ENCODE peak calls at places on chromosomes 5 and 9, in ten cellular contexts. P, T, J, Y, E, H, I, Z, F and V are unnamed samples.

GRCh38 chr5:6603643-6604042 is 29.2 kb downstream of the NSUN2 start:
- DNase-seq in P (no peak), T (no peak), J (no peak), Y (no peak), E (no peak), H (no peak), I (no peak), Z (peak), F (no peak), V (no peak)

GRCh38 chr5:143031781-143032724 is 261.9 kb downstream of the ARHGAP26 start:
- DNase-seq in P (no peak), T (no peak), J (no peak), Y (no peak), E (no peak), H (no peak), I (no peak), Z (no peak), F (no peak), V (no peak)

GRCh38 chr5:60354322-60354721 is 345.6 kb downstream of the DEPDC1B start:
- DNase-seq in P (no peak), T (no peak), J (no peak), Y (no peak), E (no peak), H (no peak), I (no peak), Z (no peak), F (no peak), V (no peak)

GRCh38 chr9:125990186-125990792 is 243.1 kb downstream of the PBX3 start:
- DNase-seq in P (no peak), T (no peak), J (peak), Y (no peak), E (no peak), H (no peak), I (no peak), Z (peak), F (no peak), V (no peak)

GRCh38 chr5:1723476-1723875 is 76.2 kb downstream of the MRPL36 start:
- DNase-seq in P (no peak), T (no peak), J (peak), Y (no peak), E (no peak), H (no peak), I (no peak), Z (peak), F (no peak), V (no peak)

GRCh38 chr5:109053995-109054417 is 306.3 kb downstream of the FER start:
- DNase-seq in P (no peak), T (no peak), J (no peak), Y (no peak), E (no peak), H (no peak), I (no peak), Z (no peak), F (peak), V (peak)

GRCh38 chr5:133828727-133829126 is 139.7 kb downstream of the C5orf15 start:
- DNase-seq in P (no peak), T (no peak), J (peak), Y (no peak), E (no peak), H (no peak), I (no peak), Z (no peak), F (no peak), V (no peak)

GRCh38 chr9:1474259-1474658 is 424.1 kb downstream of the DMRT2 start:
- DNase-seq in P (no peak), T (no peak), J (no peak), Y (no peak), E (no peak), H (no peak), I (no peak), Z (no peak), F (no peak), V (no peak)

GRCh38 chr9:134367796-134368490 is 41.7 kb downstream of the RXRA start:
- DNase-seq in P (no peak), T (no peak), J (no peak), Y (no peak), E (no peak), H (no peak), I (no peak), Z (no peak), F (no peak), V (no peak)

GRCh38 chr9:127089639-127090081 is 32.8 kb downstream of the ANGPTL2 start:
- DNase-seq in P (no peak), T (no peak), J (peak), Y (no peak), E (no peak), H (no peak), I (no peak), Z (no peak), F (no peak), V (no peak)

GRCh38 chr9:101229606-101230005 is 155.2 kb downstream of the BAAT start:
- DNase-seq in P (no peak), T (no peak), J (no peak), Y (no peak), E (no peak), H (no peak), I (no peak), Z (no peak), F (no peak), V (no peak)

GRCh38 chr9:23555849-23556248 is 270.2 kb downstream of the ELAVL2 start:
- DNase-seq in P (no peak), T (no peak), J (no peak), Y (no peak), E (no peak), H (no peak), I (no peak), Z (no peak), F (no peak), V (no peak)

GRCh38 chr5:147857302-147858129 is 21.0 kb upstream of the SCGB3A2 start:
- DNase-seq in P (peak), T (peak), J (peak), Y (no peak), E (peak), H (peak), I (peak), Z (no peak), F (peak), V (peak)

GRCh38 chr5:73726606-73727231 is 100.7 kb downstream of the ARHGEF28 start:
- DNase-seq in P (no peak), T (no peak), J (no peak), Y (no peak), E (no peak), H (no peak), I (no peak), Z (no peak), F (no peak), V (no peak)

GRCh38 chr5:170262061-170262764 is 29.4 kb downstream of the C5orf58 start:
- DNase-seq in P (no peak), T (no peak), J (no peak), Y (no peak), E (no peak), H (no peak), I (no peak), Z (no peak), F (no peak), V (no peak)

GRCh38 chr5:98308960-98309359 is 464.5 kb upstream of the RGMB start:
- DNase-seq in P (peak), T (no peak), J (no peak), Y (no peak), E (no peak), H (no peak), I (no peak), Z (no peak), F (peak), V (no peak)

GRCh38 chr5:61162832-61163567 is 732 bp upstream of the SMIM15 start:
- DNase-seq in P (peak), T (no peak), J (no peak), Y (no peak), E (no peak), H (no peak), I (no peak), Z (no peak), F (peak), V (peak)

GRCh38 chr9:21398955-21399489 is 9.9 kb upstream of the IFNA8 start:
- DNase-seq in P (no peak), T (no peak), J (no peak), Y (no peak), E (no peak), H (no peak), I (no peak), Z (no peak), F (no peak), V (no peak)

GRCh38 chr9:6758418-6759113 is 793 bp downstream of the KDM4C start:
- DNase-seq in P (peak), T (no peak), J (peak), Y (peak), E (peak), H (peak), I (peak), Z (peak), F (peak), V (peak)

GRCh38 chr5:144691936-144692335 is 521.3 kb downstream of the KCTD16 start:
- DNase-seq in P (no peak), T (no peak), J (no peak), Y (no peak), E (no peak), H (no peak), I (no peak), Z (no peak), F (no peak), V (peak)

GRCh38 chr9:19493174-19493811 is 84.5 kb downstream of the ACER2 start:
- DNase-seq in P (peak), T (peak), J (no peak), Y (peak), E (peak), H (peak), I (peak), Z (no peak), F (peak), V (peak)

GRCh38 chr5:14702238-14702839 is 37.8 kb downstream of the OTULIN start:
- DNase-seq in P (no peak), T (no peak), J (peak), Y (no peak), E (no peak), H (no peak), I (no peak), Z (no peak), F (no peak), V (no peak)

GRCh38 chr9:73176450-73176875 is 24.8 kb downstream of the ANXA1 start:
- DNase-seq in P (no peak), T (no peak), J (no peak), Y (no peak), E (no peak), H (no peak), I (no peak), Z (no peak), F (no peak), V (no peak)

GRCh38 chr5:9622891-9623547 is 7.1 kb downstream of the TAS2R1 start:
- DNase-seq in P (no peak), T (peak), J (no peak), Y (no peak), E (no peak), H (no peak), I (no peak), Z (no peak), F (peak), V (peak)

GRCh38 chr5:82265052-82265451 is 13.1 kb downstream of the RPS23 start:
- DNase-seq in P (no peak), T (peak), J (no peak), Y (no peak), E (no peak), H (no peak), I (no peak), Z (no peak), F (peak), V (peak)

GRCh38 chr5:80736730-80737129 is 81.9 kb upstream of the DHFR start:
- DNase-seq in P (no peak), T (no peak), J (no peak), Y (no peak), E (no peak), H (no peak), I (no peak), Z (no peak), F (no peak), V (no peak)

GRCh38 chr9:15570769-15571168 is 17.9 kb downstream of the CCDC171 start:
- DNase-seq in P (no peak), T (no peak), J (no peak), Y (no peak), E (no peak), H (no peak), I (no peak), Z (no peak), F (no peak), V (no peak)

GRCh38 chr9:128160603-128160987 is 530 bp downstream of the BBLN start:
- DNase-seq in P (peak), T (no peak), J (no peak), Y (no peak), E (peak), H (no peak), I (no peak), Z (no peak), F (no peak), V (no peak)

GRCh38 chr9:93147632-93148031 is 13.6 kb upstream of the NINJ1 start:
- DNase-seq in P (no peak), T (no peak), J (no peak), Y (no peak), E (no peak), H (no peak), I (no peak), Z (no peak), F (no peak), V (no peak)

GRCh38 chr9:91100878-91101450 is 260.8 kb downstream of the AUH start:
- DNase-seq in P (no peak), T (no peak), J (peak), Y (no peak), E (no peak), H (no peak), I (peak), Z (no peak), F (no peak), V (peak)

GRCh38 chr5:9613360-9613759 is 16.8 kb downstream of the TAS2R1 start:
- DNase-seq in P (no peak), T (no peak), J (no peak), Y (no peak), E (no peak), H (no peak), I (no peak), Z (no peak), F (no peak), V (no peak)

GRCh38 chr5:134116789-134117761 is 2.6 kb downstream of the TCF7 start:
- DNase-seq in P (no peak), T (no peak), J (no peak), Y (no peak), E (no peak), H (no peak), I (no peak), Z (no peak), F (no peak), V (no peak)

GRCh38 chr9:2066312-2067273 is 51.4 kb downstream of the SMARCA2 start:
- DNase-seq in P (peak), T (no peak), J (no peak), Y (no peak), E (peak), H (no peak), I (no peak), Z (no peak), F (peak), V (peak)

GRCh38 chr5:146188358-146188757 is 5.9 kb upstream of the LARS1 start:
- DNase-seq in P (no peak), T (peak), J (no peak), Y (no peak), E (no peak), H (no peak), I (no peak), Z (no peak), F (no peak), V (no peak)

GRCh38 chr5:154753792-154754191 is 1.4 kb upstream of the LARP1 start:
- DNase-seq in P (peak), T (peak), J (peak), Y (no peak), E (no peak), H (no peak), I (peak), Z (no peak), F (peak), V (peak)

GRCh38 chr5:33594006-33594405 is 153.2 kb downstream of the TARS1 start:
- DNase-seq in P (no peak), T (no peak), J (no peak), Y (no peak), E (no peak), H (no peak), I (no peak), Z (no peak), F (peak), V (no peak)

GRCh38 chr5:33592245-33592644 is 151.5 kb downstream of the TARS1 start:
- DNase-seq in P (no peak), T (no peak), J (no peak), Y (no peak), E (no peak), H (no peak), I (no peak), Z (no peak), F (no peak), V (no peak)

DNA sequence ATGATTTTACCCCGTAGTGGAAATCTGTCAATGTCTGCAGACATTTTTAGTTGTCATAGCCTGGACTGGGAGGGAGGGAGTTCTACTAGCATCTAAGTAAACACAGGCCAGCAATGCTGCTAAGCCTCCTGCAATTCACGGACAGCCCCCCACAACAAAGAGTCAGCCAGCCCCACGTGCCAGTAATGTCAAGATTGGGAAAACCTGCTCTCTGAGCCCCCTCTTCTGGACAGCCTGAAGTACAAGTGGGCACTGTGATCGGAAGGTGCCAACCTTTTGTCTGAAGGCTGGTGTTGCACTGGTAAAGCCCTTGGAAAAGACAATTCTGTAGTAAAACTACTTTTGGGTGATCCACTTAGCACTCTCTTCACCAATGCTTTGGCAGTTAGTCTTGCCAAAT is 154.5 kb downstream of the TARS1 start:
- DNase-seq in P (no peak), T (no peak), J (no peak), Y (no peak), E (no peak), H (no peak), I (no peak), Z (no peak), F (no peak), V (no peak)
- TF ChIP-seq CTCF in P (no peak), T (no peak), J (no peak), Y (no peak), E (no peak), H (no peak), I (no peak), Z (no peak), F (no peak), V (no peak)

GRCh38 chr9:97368964-97369363 is 42.9 kb upstream of the TDRD7 start:
- DNase-seq in P (no peak), T (no peak), J (no peak), Y (no peak), E (no peak), H (no peak), I (no peak), Z (no peak), F (no peak), V (no peak)

GRCh38 chr9:97374811-97375210 is 37.1 kb upstream of the TDRD7 start:
- DNase-seq in P (no peak), T (no peak), J (no peak), Y (no peak), E (no peak), H (no peak), I (no peak), Z (no peak), F (no peak), V (no peak)

GRCh38 chr9:97373311-97373710 is 38.6 kb upstream of the TDRD7 start:
- DNase-seq in P (no peak), T (no peak), J (no peak), Y (no peak), E (no peak), H (no peak), I (no peak), Z (no peak), F (no peak), V (no peak)

GRCh38 chr9:97376902-97377301 is 35.0 kb upstream of the TDRD7 start:
- DNase-seq in P (no peak), T (no peak), J (no peak), Y (no peak), E (no peak), H (no peak), I (no peak), Z (no peak), F (no peak), V (no peak)

DNA sequence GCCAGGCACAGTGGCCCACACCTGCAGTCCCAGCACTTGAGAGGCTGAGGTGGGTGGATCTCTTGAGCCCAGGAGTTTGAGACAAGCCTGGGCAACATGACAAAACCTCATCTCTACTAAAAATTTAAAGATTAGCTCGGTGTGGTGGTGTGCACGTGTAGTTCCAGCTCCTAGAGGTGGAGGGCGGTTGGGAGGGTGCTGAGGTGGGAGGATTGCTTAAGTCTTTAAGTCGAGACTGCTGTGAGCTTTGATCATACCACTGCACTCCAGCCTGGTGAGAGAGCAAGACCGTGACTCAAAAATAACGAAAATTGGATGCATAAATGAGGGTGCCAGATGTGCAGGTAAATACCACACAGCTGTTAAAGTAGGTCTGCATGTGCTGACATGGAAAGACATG is 39.3 kb upstream of the TDRD7 start:
- DNase-seq in P (no peak), T (no peak), J (no peak), Y (no peak), E (no peak), H (no peak), I (no peak), Z (no peak), F (no peak), V (no peak)
- TF ChIP-seq CTCF in P (no peak), T (no peak), J (no peak), Y (no peak), E (no peak), H (no peak), I (no peak), Z (no peak), F (no peak), V (no peak)

GRCh38 chr9:35380619-35381018 is 109.3 kb upstream of the RUSC2 start:
- DNase-seq in P (no peak), T (no peak), J (no peak), Y (no peak), E (no peak), H (no peak), I (no peak), Z (no peak), F (no peak), V (no peak)

GRCh38 chr9:35380016-35380415 is 109.9 kb upstream of the RUSC2 start:
- DNase-seq in P (no peak), T (no peak), J (no peak), Y (no peak), E (no peak), H (no peak), I (no peak), Z (no peak), F (no peak), V (no peak)

DNA sequence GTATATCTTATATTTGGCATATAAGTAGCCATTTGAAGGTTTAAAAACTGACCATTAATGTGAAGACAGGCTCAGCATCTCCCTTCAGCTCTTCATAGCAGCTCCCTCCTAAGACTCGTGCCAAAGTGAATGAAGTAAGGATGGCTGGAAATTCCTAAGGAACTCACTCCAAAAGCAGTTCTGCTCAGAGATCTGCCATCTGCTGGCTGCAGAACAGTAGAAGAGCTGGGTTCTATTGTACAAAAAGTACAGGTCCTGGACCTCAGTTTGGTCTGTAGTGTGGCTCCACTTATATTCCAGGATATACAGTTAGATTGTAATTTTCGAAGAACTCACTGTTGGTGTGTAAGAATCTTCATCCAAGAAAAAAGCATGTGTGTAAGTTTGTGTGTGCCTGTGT is 104.9 kb upstream of the RUSC2 start:
- DNase-seq in P (peak), T (peak), J (no peak), Y (no peak), E (no peak), H (no peak), I (no peak), Z (no peak), F (peak), V (peak)
- TF ChIP-seq CTCF in P (peak), T (peak), J (no peak), Y (peak), E (no peak), H (no peak), I (no peak), Z (peak), F (peak), V (peak)

DNA sequence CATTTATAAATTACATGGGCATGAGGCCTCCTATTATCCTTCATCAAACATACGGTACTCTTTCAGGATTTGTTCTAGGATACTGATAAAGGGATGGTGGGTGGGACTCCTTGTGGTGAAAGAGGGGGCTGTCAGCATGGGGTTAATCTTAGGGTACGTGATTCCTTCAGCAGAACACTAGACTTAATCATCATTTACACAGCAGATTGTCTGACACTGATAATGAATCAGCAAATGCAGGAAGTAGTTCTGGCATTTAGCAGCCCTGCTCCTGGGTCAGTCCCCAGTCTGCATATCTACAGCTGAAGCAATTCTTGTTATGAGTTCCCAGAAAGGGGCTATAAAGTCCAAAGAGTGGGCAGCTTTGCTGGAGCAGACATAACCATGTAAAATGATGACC is 384.6 kb downstream of the SPOCK1 start:
- DNase-seq in P (peak), T (peak), J (no peak), Y (no peak), E (no peak), H (no peak), I (no peak), Z (no peak), F (peak), V (peak)
- TF ChIP-seq CTCF in P (peak), T (no peak), J (no peak), Y (no peak), E (peak), H (no peak), I (no peak), Z (no peak), F (no peak), V (no peak)